ENCODE peak calls at places on chromosomes 1 and 21, in four cellular contexts. X is WTC11, T is HepG2, F is K562. R is an unnamed sample.

GRCh38 chr1:22731924-22732522 is 21.4 kb downstream of the EPHB2 start:
- DNase-seq in X (peak; percentile 54), T (no peak), F (peak; percentile 56), R (peak; percentile 35)

GRCh38 chr1:228342627-228343210 is 63.9 kb downstream of the TRIM11 start:
- DNase-seq in X (no peak), T (no peak), F (no peak), R (no peak)

GRCh38 chr1:168485048-168485447 is 58.7 kb downstream of the XCL2 start:
- DNase-seq in X (no peak), T (no peak), F (no peak), R (no peak)

GRCh38 chr1:161487483-161487827 is 17.8 kb upstream of the FCGR2A start:
- DNase-seq in X (no peak), T (no peak), F (peak; percentile 83), R (no peak)

GRCh38 chr21:42171091-42172053 is 47.6 kb upstream of the ABCG1 start:
- DNase-seq in X (no peak), T (no peak), F (peak; percentile 17), R (no peak)

GRCh38 chr1:162916407-162916806 is 55.4 kb upstream of the CCDC190 start:
- DNase-seq in X (no peak), T (no peak), F (no peak), R (no peak)

GRCh38 chr1:21344750-21345443 is 54.6 kb upstream of the ECE1 start:
- DNase-seq in X (peak; percentile 40), T (no peak), F (no peak), R (no peak)

GRCh38 chr1:67729872-67730271 is 44.9 kb downstream of the GADD45A start:
- DNase-seq in X (no peak), T (no peak), F (no peak), R (no peak)

GRCh38 chr1:153490272-153491051 is 30.0 kb upstream of the S100A7 start:
- DNase-seq in X (no peak), T (no peak), F (no peak), R (no peak)

GRCh38 chr1:94528271-94528670 is 13.3 kb downstream of the F3 start:
- DNase-seq in X (no peak), T (no peak), F (no peak), R (no peak)

GRCh38 chr1:101431956-101432510 is 195.2 kb downstream of the S1PR1 start:
- DNase-seq in X (no peak), T (no peak), F (no peak), R (no peak)

GRCh38 chr1:206658264-206658980 is 23.1 kb downstream of the DYRK3 start:
- DNase-seq in X (peak; percentile 79), T (no peak), F (peak; percentile 89), R (peak; percentile 92)

GRCh38 chr1:88016947-88017346 is 667.1 kb upstream of the PKN2 start:
- DNase-seq in X (no peak), T (no peak), F (no peak), R (no peak)

GRCh38 chr21:27735699-27736098 is 768.8 kb upstream of the ADAMTS5 start:
- DNase-seq in X (no peak), T (no peak), F (no peak), R (no peak)

GRCh38 chr1:215140135-215140534 is 57.6 kb downstream of the KCNK2 start:
- DNase-seq in X (no peak), T (no peak), F (no peak), R (no peak)

GRCh38 chr1:155002479-155003226 is at the start of gene ZBTB7B:
- DNase-seq in X (peak; percentile 42), T (no peak), F (peak; percentile 67), R (no peak)

GRCh38 chr1:9058465-9058864 is 11.0 kb downstream of the SLC2A5 start:
- DNase-seq in X (no peak), T (peak; percentile 32), F (no peak), R (no peak)

DNA sequence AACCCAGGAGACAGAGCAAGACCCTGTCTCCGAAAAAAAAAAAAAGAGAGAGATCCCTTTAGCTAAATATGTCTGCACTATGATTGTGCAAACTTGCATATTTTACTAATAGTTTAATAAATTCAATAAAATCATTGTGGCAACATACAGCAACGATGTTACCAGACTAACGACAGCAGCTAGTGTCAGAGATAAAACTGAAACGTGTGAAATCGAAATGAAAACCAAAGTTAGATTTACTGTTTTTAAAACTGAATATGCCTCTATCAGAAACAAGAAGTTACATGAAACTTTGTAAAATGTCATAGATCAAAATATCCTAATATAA is 54.9 kb downstream of the CD2 start:
- DNase-seq in X (no peak), T (no peak), F (no peak), R (no peak)
- TF ChIP-seq ELF4 in X (no peak), T (no peak), F (no peak), R (no peak)

GRCh38 chr1:97806336-97806735 is 114.5 kb downstream of the DPYD start:
- DNase-seq in X (no peak), T (no peak), F (no peak), R (no peak)

GRCh38 chr1:97805093-97805492 is 115.7 kb downstream of the DPYD start:
- DNase-seq in X (no peak), T (no peak), F (no peak), R (no peak)

DNA sequence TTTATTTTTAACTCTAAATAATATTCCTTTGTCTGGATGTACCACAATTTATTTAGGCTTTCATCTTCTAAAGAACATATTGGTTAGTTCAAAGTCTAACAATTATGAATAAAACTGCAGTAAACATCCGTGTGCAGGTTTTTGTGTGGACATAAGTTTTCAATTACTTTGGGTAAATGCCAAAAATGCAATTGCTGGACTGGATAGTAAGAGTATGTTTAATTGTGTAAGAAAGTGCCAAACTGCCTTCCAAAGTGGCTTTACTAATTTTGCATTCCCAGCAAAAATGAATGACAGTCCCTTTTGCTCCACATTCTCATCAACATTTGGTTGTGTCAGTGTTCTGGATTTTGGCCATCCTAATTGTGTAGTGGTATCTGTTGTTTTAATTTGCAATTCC is 113.8 kb downstream of the DPYD start:
- DNase-seq in X (no peak), T (no peak), F (no peak), R (no peak)
- TF ChIP-seq ELF4 in X (no peak), T (no peak), F (no peak), R (no peak)

GRCh38 chr1:116763116-116763786 is 9.0 kb downstream of the CD2 start:
- DNase-seq in X (no peak), T (no peak), F (peak; percentile 27), R (no peak)

GRCh38 chr1:116764466-116764896 is 10.3 kb downstream of the CD2 start:
- DNase-seq in X (no peak), T (no peak), F (no peak), R (no peak)

GRCh38 chr1:116764906-116765862 is 11.0 kb downstream of the CD2 start:
- DNase-seq in X (no peak), T (no peak), F (no peak), R (no peak)

GRCh38 chr1:116762781-116763115 is 8.5 kb downstream of the CD2 start:
- DNase-seq in X (no peak), T (no peak), F (peak; percentile 60), R (no peak)

GRCh38 chr1:116763787-116764465 is 9.7 kb downstream of the CD2 start:
- DNase-seq in X (peak; percentile 55), T (peak; percentile 39), F (peak; percentile 84), R (peak; percentile 76)
- TF ChIP-seq ELF4 in X (no peak), T (no peak), F (no peak), R (no peak)

GRCh38 chr1:64686828-64687724 is 57.8 kb upstream of the RAVER2 start:
- DNase-seq in X (no peak), T (peak; percentile 37), F (peak; percentile 55), R (peak; percentile 77)
- TF ChIP-seq ELF4 in X (no peak), T (no peak), F (no peak), R (no peak)

GRCh38 chr1:66676616-66677298 is 75.5 kb upstream of the DYNLT5 start:
- DNase-seq in X (no peak), T (no peak), F (no peak), R (no peak)
- TF ChIP-seq ELF4 in X (no peak), T (no peak), F (no peak), R (no peak)

DNA sequence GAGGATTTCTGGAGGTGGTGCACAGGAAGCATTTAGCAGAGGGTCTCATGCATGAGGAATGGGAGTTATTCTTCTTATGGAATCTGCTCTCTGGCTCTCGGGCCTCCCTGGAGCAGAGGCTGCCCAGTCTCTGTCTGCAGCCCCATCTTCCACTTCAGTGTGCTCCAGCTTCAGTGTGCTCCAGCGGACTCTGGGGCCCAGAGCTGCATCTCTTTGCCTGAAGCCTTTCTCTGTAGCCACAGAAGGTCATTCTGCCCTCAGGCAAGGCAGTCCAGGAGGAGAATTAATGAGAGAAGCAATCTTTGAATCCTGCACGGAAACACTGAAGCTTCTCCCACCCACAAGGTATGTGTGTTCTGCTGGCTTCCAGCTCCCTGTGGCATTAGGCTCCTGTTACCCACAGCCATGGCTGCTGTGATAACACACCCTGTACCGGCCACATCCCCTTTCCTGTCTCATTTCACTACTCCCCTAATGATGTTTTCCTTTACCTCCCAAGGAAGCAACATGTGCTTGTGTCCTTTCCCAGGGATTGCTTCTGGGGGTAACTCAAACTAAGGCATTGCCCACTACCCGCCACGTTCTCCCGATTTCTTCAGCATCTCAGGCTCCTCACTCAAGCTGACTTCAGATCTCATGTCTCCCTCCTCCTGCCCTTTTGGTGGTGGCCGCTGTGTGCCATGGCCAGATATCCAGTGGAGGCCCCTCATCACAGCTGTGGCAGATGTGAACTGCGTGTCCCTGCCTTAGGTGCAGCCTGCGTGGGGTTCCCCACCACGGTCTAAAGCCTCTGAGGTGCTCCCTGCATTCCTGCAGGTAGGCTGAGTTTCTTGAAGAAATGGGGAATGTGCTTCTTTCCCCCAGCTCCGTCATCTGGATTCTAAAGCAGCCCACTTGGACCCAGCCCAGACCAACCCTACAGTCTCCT is 181.2 kb upstream of the GALNT2 start:
- DNase-seq in X (no peak), T (no peak), F (no peak), R (no peak)
- TF ChIP-seq ELF4 in X (no peak), T (no peak), F (no peak), R (no peak)

GRCh38 chr1:2800664-2801045 is 838 bp downstream of the TTC34 start:
- DNase-seq in X (peak; percentile 9), T (no peak), F (no peak), R (no peak)
- TF ChIP-seq ELF4 in X (no peak), T (no peak), F (no peak), R (no peak)

R was measured in HEK293T.